ENCODE peak calls at places on chromosomes 7 and 10, in four cellular contexts. N is HEK293T, M is occipital lobe, Z is GM04504. H is an unnamed sample.

GRCh38 chr7:142477079-142477651 is 219.3 kb upstream of the PRSS58 start:
- DNase-seq in Z (peak), M (no peak), N (no peak), H (no peak)

GRCh38 chr7:95501261-95501816 is 15.6 kb downstream of the ASB4 start:
- DNase-seq in N (no peak), Z (no peak), M (no peak), H (no peak)

GRCh38 chr7:123643495-123644428 is 11.9 kb upstream of the LMOD2 start:
- DNase-seq in M (no peak), Z (peak), N (peak), H (no peak)

GRCh38 chr7:148028165-148028564 is 562.4 kb upstream of the C7orf33 start:
- DNase-seq in N (no peak), Z (no peak), M (no peak), H (no peak)

GRCh38 chr10:16195178-16195769 is 241.5 kb upstream of the PTER start:
- DNase-seq in Z (no peak), M (no peak), N (no peak), H (no peak)

GRCh38 chr7:150937848-150938561 is 40.1 kb downstream of the KCNH2 start:
- DNase-seq in Z (no peak), M (no peak), N (no peak), H (no peak)

GRCh38 chr7:48144291-48144768 is 26.9 kb upstream of the ABCA13 start:
- DNase-seq in N (no peak), M (no peak), Z (no peak), H (no peak)

GRCh38 chr7:112052993-112053392 is 153.2 kb downstream of the DOCK4 start:
- DNase-seq in M (no peak), N (no peak), Z (no peak), H (no peak)